ENCODE peak calls at places on chromosomes 3 and 15, in four cellular contexts. F is AG09309, R is foreskin fibroblast, E is AG04449. U is an unnamed sample.

GRCh38 chr3:38643090-38643489 is 6.4 kb downstream of the SCN5A start:
- DNase-seq in F (no peak), R (no peak), E (no peak), U (no peak)

GRCh38 chr15:90286678-90287077 is 21.2 kb downstream of the NGRN start:
- DNase-seq in F (no peak), R (peak; percentile 28), E (no peak), U (no peak)

GRCh38 chr15:77392762-77393470 is 27.0 kb downstream of the PEAK1 start:
- DNase-seq in F (no peak), R (no peak), E (no peak), U (no peak)

GRCh38 chr3:155908086-155908485 is 37.6 kb downstream of the GMPS start:
- DNase-seq in F (no peak), R (no peak), E (no peak), U (no peak)

GRCh38 chr15:65184305-65184943 is 718 bp downstream of the CLPX start:
- DNase-seq in F (no peak), R (peak; percentile 37), E (no peak), U (no peak)

GRCh38 chr15:71649894-71650293 is 160.5 kb upstream of the NR2E3 start:
- DNase-seq in F (no peak), R (no peak), E (no peak), U (no peak)

GRCh38 chr15:98025237-98025636 is 64.7 kb downstream of the ARRDC4 start:
- DNase-seq in F (no peak), R (peak; percentile 30), E (no peak), U (peak; percentile 52)

GRCh38 chr3:79284781-79285180 is 483.0 kb downstream of the ROBO1 start:
- DNase-seq in F (no peak), R (no peak), E (no peak), U (no peak)

GRCh38 chr15:67815036-67815592 is 10.2 kb upstream of the SKOR1 start:
- DNase-seq in F (no peak), R (no peak), E (no peak), U (no peak)

GRCh38 chr15:90911906-90912769 is 9.0 kb downstream of the MAN2A2 start:
- DNase-seq in F (no peak), R (no peak), E (no peak), U (no peak)

GRCh38 chr15:101168463-101168824 is 83.4 kb downstream of the CHSY1 start:
- DNase-seq in F (no peak), R (no peak), E (no peak), U (no peak)

GRCh38 chr3:156449712-156450574 is 105.0 kb downstream of the SSR3 start:
- DNase-seq in F (peak; percentile 8), R (peak; percentile 22), E (no peak), U (peak; percentile 32)

GRCh38 chr3:119550090-119550910 is 9.1 kb downstream of the CD80 start:
- DNase-seq in F (no peak), R (no peak), E (no peak), U (no peak)

GRCh38 chr3:3798641-3799113 is 554 bp upstream of the LRRN1 start:
- DNase-seq in F (no peak), R (no peak), E (no peak), U (no peak)

GRCh38 chr15:71501344-71502128 is 308.8 kb upstream of the NR2E3 start:
- DNase-seq in F (no peak), R (no peak), E (no peak), U (no peak)

GRCh38 chr15:53384417-53384816 is 375.0 kb downstream of the WDR72 start:
- DNase-seq in F (no peak), R (no peak), E (no peak), U (no peak)

GRCh38 chr3:133892546-133893231 is 3.0 kb downstream of the RAB6B start:
- DNase-seq in F (no peak), R (no peak), E (no peak), U (no peak)

GRCh38 chr3:172132159-172132586 is 92.8 kb downstream of the FNDC3B start:
- DNase-seq in F (no peak), R (no peak), E (no peak), U (no peak)

GRCh38 chr3:134752761-134753461 is 42.1 kb upstream of the EPHB1 start:
- DNase-seq in F (no peak), R (no peak), E (no peak), U (no peak)

GRCh38 chr3:34919025-34919424 is 720.3 kb upstream of the ARPP21 start:
- DNase-seq in F (no peak), R (no peak), E (no peak), U (no peak)

GRCh38 chr3:5194801-5195509 is 7.4 kb downstream of the EDEM1 start:
- DNase-seq in F (no peak), R (peak; percentile 68), E (peak; percentile 75), U (peak; percentile 57)

GRCh38 chr3:57383421-57383820 is 90.9 kb upstream of the ASB14 start:
- DNase-seq in F (no peak), R (no peak), E (no peak), U (no peak)

GRCh38 chr15:59567369-59567768 is 44.2 kb upstream of the GCNT3 start:
- DNase-seq in F (no peak), R (no peak), E (no peak), U (no peak)

GRCh38 chr3:126494831-126495230 is 19.1 kb upstream of the ZXDC start:
- DNase-seq in F (no peak), R (no peak), E (no peak), U (no peak)

GRCh38 chr15:45703670-45704328 is 69.0 kb downstream of the SQOR start:
- DNase-seq in F (no peak), R (no peak), E (no peak), U (no peak)
- TF ChIP-seq CTCF in F (peak; percentile 19), R (no peak), E (no peak), U (peak; percentile 5)

DNA sequence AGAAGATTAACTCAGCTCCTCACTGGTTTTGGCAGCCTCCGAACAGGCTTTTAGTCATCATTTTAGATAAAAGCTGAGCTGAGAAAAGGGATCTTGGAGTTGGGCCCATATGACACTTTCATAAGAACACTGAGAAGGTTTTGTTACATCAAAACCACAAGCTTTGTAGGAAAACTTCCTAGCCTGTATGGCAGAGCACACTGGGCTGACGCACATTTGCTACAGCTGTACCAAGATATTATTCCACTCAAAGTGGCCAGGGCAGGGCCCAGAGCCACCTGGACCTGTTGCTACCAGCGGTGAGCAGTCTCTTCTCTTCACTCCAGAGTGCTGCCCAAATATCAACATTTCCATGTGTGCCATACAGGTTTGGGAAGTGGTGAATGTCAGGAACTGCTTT is 160.5 kb upstream of the CCDC54 start:
- DNase-seq in F (peak; percentile 97), R (peak; percentile 92), E (peak; percentile 62), U (no peak)
- H3K4me3 ChIP-seq in F (no peak overlapping the region), R (no peak overlapping the region), E (no peak overlapping the region), U (no peak overlapping the region)

GRCh38 chr3:105553851-105554250 is 187.1 kb downstream of the ALCAM start:
- DNase-seq in F (no peak), R (peak; percentile 32), E (no peak), U (no peak)
- TF ChIP-seq CTCF in F (no peak), R (no peak), E (no peak), U (no peak)

GRCh38 chr15:74842581-74843444 is at the start of gene ULK3:
- DNase-seq in F (no peak), R (peak; percentile 85), E (no peak), U (no peak)

GRCh38 chr15:74841761-74842385 is 1.1 kb downstream of the ULK3 start:
- DNase-seq in F (no peak), R (no peak), E (no peak), U (no peak)

GRCh38 chr15:74838746-74839525 is 4.0 kb downstream of the ULK3 start:
- DNase-seq in F (no peak), R (no peak), E (no peak), U (no peak)

GRCh38 chr15:74839526-74840395 is 3.2 kb downstream of the ULK3 start:
- DNase-seq in F (no peak), R (no peak), E (no peak), U (no peak)

DNA sequence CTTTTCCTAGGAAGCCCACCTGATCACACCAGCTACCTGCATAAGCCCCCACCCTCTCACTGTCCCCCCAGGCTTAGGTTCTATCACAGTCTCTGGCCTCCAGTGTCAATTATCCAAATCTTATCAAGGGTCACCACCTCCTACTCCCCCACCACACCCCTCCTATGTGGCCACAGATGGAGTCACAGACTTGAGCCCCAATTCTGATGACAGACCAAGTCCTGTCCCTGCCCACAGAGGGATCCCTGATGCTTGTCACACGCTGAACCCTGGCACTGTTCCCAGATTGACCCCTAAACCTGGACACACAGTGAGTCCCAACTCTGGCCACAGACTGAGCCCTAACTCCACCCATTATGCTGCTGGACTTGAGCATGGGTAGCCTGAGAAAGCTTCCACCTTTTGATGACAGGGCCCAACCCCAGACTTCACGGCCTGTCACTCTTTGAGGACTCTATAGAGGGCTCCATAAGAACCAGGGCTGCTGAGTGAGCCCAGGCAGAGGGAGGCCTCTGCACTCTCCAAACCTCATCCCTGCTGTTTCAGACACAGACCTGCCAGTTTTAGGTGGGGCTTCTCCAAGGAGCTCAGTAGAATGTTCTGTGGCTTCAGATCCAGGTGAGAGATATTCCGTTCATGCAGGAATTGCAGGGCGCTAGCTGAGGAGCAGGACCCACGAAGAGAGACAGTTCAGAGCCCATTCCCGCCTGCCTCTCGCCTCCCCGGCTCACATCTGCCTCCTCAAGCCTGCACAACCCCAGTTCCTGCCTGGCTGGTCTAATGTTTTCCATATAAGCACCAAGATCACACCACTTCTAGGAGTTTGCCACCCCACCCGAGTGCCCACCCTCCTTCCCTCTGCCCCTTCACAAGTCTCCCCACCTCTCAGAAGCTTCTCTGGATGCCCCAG is 1.9 kb downstream of the ULK3 start:
- DNase-seq in F (no peak), R (no peak), E (no peak), U (no peak)
- H3K4me3 ChIP-seq in F (no peak overlapping the region), R (no peak overlapping the region), E (no peak overlapping the region), U (no peak overlapping the region)

GRCh38 chr15:32104061-32104980 is 74.0 kb downstream of the CHRNA7 start:
- DNase-seq in F (no peak), R (no peak), E (no peak), U (no peak)
- TF ChIP-seq CTCF in F (no peak), R (no peak), E (no peak), U (no peak)

GRCh38 chr15:40582726-40583246 is 11.3 kb upstream of the KNL1 start:
- DNase-seq in F (no peak), R (no peak), E (no peak), U (no peak)
- H3K4me3 ChIP-seq in F (peak overlapping the region; percentile 19), R (peak overlapping the region; percentile 8), E (no peak overlapping the region), U (no peak overlapping the region)

GRCh38 chr15:37819191-37819590 is 115.2 kb upstream of the TMCO5A start:
- DNase-seq in F (no peak), R (peak; percentile 8), E (no peak), U (no peak)
- TF ChIP-seq CTCF in F (no peak), R (no peak), E (no peak), U (no peak)